ENCODE peak calls at places on chromosomes 4 and X, in ten cellular contexts. I is breast epithelium, W is GM23338, C is esophagus muscularis mucosa, Y is SK-N-SH, J is spleen, D is HepG2, A is GM12878, H is endothelial cell of umbilical vein, G is HCT116. T is an unnamed sample.

GRCh38 chrX:149950681-149951080 is 12.4 kb upstream of the EOLA2 start:
- DNase-seq in I (no peak), W (peak; percentile 20), C (no peak), Y (peak; percentile 18), J (no peak), D (peak; percentile 16), A (no peak), H (peak; percentile 62), G (peak; percentile 45), T (no peak)

GRCh38 chrX:132623307-132623706 is 134.5 kb upstream of the MBNL3 start:
- DNase-seq in I (no peak), W (no peak), C (no peak), Y (no peak), J (no peak), D (no peak), A (no peak), H (no peak), G (no peak), T (no peak)

GRCh38 chrX:35699642-35700041 is 98.5 kb upstream of the MAGEB16 start:
- DNase-seq in I (no peak), W (no peak), C (no peak), Y (no peak), J (no peak), D (no peak), A (no peak), H (no peak), G (no peak), T (no peak)

GRCh38 chrX:123450217-123450616 is 266.1 kb downstream of the GRIA3 start:
- DNase-seq in I (no peak), W (peak; percentile 37), C (no peak), Y (no peak), J (no peak), D (peak; percentile 3), A (no peak), H (peak; percentile 1), G (no peak), T (no peak)

GRCh38 chr4:142379277-142380051 is 466.6 kb downstream of the INPP4B start:
- DNase-seq in I (no peak), W (no peak), C (no peak), Y (no peak), J (no peak), D (no peak), A (no peak), H (peak; percentile 26), G (peak; percentile 62), T (no peak)

GRCh38 chr4:84915396-84915780 is 51.1 kb downstream of the WDFY3 start:
- DNase-seq in I (no peak), W (no peak), C (no peak), Y (no peak), J (no peak), D (no peak), A (no peak), H (peak; percentile 21), G (no peak), T (no peak)

GRCh38 chrX:109475174-109475891 is 6.6 kb downstream of the GUCY2F start:
- DNase-seq in I (peak; percentile 36), W (peak; percentile 74), C (no peak), Y (peak; percentile 31), J (no peak), D (peak; percentile 35), A (no peak), H (peak; percentile 58), G (peak; percentile 54), T (no peak)

GRCh38 chr4:69858683-69859082 is 1.3 kb downstream of the SULT1E1 start:
- DNase-seq in I (no peak), W (no peak), C (no peak), Y (no peak), J (no peak), D (no peak), A (no peak), H (peak; percentile 77), G (no peak), T (no peak)

GRCh38 chr4:186727149-186727976 is 3.7 kb upstream of the FAT1 start:
- DNase-seq in I (no peak), W (peak; percentile 59), C (peak; percentile 88), Y (no peak), J (no peak), D (no peak), A (no peak), H (no peak), G (no peak), T (no peak)

GRCh38 chr4:74044676-74045075 is 6.2 kb upstream of the CXCL3 start:
- DNase-seq in I (no peak), W (no peak), C (no peak), Y (no peak), J (no peak), D (no peak), A (no peak), H (peak; percentile 30), G (no peak), T (no peak)

GRCh38 chrX:21479695-21480280 is 105.6 kb downstream of the CNKSR2 start:
- DNase-seq in I (no peak), W (peak; percentile 62), C (no peak), Y (peak; percentile 33), J (no peak), D (peak; percentile 48), A (no peak), H (peak; percentile 49), G (no peak), T (no peak)

GRCh38 chr4:101670897-101671296 is 119.6 kb upstream of the BANK1 start:
- DNase-seq in I (no peak), W (no peak), C (no peak), Y (no peak), J (no peak), D (no peak), A (no peak), H (no peak), G (no peak), T (no peak)

GRCh38 chr4:677431-678293 is 3.3 kb downstream of the MYL5 start:
- DNase-seq in I (no peak), W (no peak), C (no peak), Y (no peak), J (peak; percentile 80), D (peak; percentile 37), A (no peak), H (no peak), G (peak; percentile 45), T (no peak)

GRCh38 chr4:113591982-113592381 is 169.6 kb downstream of the CAMK2D start:
- DNase-seq in I (no peak), W (no peak), C (no peak), Y (no peak), J (no peak), D (no peak), A (no peak), H (no peak), G (no peak), T (no peak)

GRCh38 chr4:25878676-25879075 is 15.9 kb upstream of the SEL1L3 start:
- DNase-seq in I (no peak), W (no peak), C (no peak), Y (no peak), J (no peak), D (no peak), A (no peak), H (no peak), G (no peak), T (no peak)

GRCh38 chrX:107711521-107712041 is 64.0 kb downstream of the TSC22D3 start:
- DNase-seq in I (no peak), W (no peak), C (no peak), Y (no peak), J (peak; percentile 57), D (no peak), A (no peak), H (no peak), G (no peak), T (no peak)

GRCh38 chrX:107715331-107716044 is 60.1 kb downstream of the TSC22D3 start:
- DNase-seq in I (no peak), W (no peak), C (no peak), Y (peak; percentile 30), J (peak; percentile 78), D (no peak), A (no peak), H (no peak), G (no peak), T (no peak)

GRCh38 chrX:107714196-107714811 is 61.3 kb downstream of the TSC22D3 start:
- DNase-seq in I (no peak), W (no peak), C (no peak), Y (no peak), J (peak; percentile 71), D (no peak), A (no peak), H (no peak), G (no peak), T (no peak)

GRCh38 chrX:107712231-107713204 is 63.1 kb downstream of the TSC22D3 start:
- DNase-seq in I (no peak), W (no peak), C (no peak), Y (no peak), J (peak; percentile 45), D (no peak), A (no peak), H (no peak), G (no peak), T (no peak)

GRCh38 chrX:107713205-107714195 is 62.1 kb downstream of the TSC22D3 start:
- DNase-seq in I (no peak), W (no peak), C (no peak), Y (no peak), J (peak; percentile 71), D (no peak), A (no peak), H (no peak), G (no peak), T (no peak)
- TF ChIP-seq POLR2AphosphoS5 in I (no peak), W (no peak), C (no peak), Y (no peak), J (no peak), D (no peak), A (peak; percentile 29), H (no peak), G (no peak), T (no peak)

GRCh38 chrX:139932901-139933796 is at the start of gene ATP11C:
- DNase-seq in I (peak; percentile 76), W (peak; percentile 78), C (peak; percentile 93), Y (peak; percentile 89), J (peak; percentile 94), D (peak; percentile 70), A (peak; percentile 46), H (peak; percentile 82), G (peak; percentile 47), T (peak; percentile 48)
- TF ChIP-seq POLR2AphosphoS5 in I (peak; percentile 73), W (peak; percentile 82), C (peak; percentile 89), Y (peak; percentile 80), J (peak; percentile 86), D (peak; percentile 83), A (peak; percentile 81), H (peak; percentile 37), G (peak; percentile 76), T (peak; percentile 76)

DNA sequence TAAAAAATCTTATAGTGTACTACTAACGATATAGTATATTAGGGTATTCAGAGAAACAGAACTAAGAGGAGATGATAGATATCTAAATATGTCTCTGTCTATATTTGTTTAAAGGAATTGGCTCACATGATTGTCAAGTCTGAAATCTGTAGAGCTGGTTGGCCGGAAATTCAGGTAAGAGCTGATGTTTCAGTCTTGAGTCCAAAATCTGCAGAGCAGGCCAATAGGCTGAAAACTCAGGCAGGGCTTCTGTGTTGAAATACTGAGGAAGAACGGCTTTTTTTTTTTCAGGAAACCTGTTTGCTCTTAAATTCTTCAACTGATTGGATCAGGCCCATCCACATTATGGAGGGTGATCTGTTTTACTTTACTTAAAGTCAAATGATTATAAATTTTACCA is 31.7 kb downstream of the PGRMC2 start:
- DNase-seq in I (no peak), W (no peak), C (no peak), Y (no peak), J (no peak), D (no peak), A (no peak), H (no peak), G (no peak), T (no peak)
- TF ChIP-seq POLR2AphosphoS5 in I (no peak), W (no peak), C (no peak), Y (no peak), J (no peak), D (no peak), A (no peak), H (no peak), G (no peak), T (no peak)

GRCh38 chr4:88341227-88342192 is 37.1 kb upstream of the HERC6 start:
- DNase-seq in I (no peak), W (no peak), C (no peak), Y (no peak), J (no peak), D (peak; percentile 10), A (no peak), H (peak; percentile 91), G (no peak), T (no peak)
- TF ChIP-seq POLR2AphosphoS5 in I (no peak), W (no peak), C (peak; percentile 57), Y (peak; percentile 15), J (no peak), D (no peak), A (no peak), H (peak; percentile 60), G (no peak), T (no peak)